ENCODE peak calls at places on chromosomes 2 and 18, in four cellular contexts. R, K, I and F are unnamed samples.
A peak's percentile ranks its signal among the peaks of the same experiment; 100 is the strongest.

GRCh38 chr2:11863103-11863502 is 116.7 kb downstream of the LPIN1 start:
- DNase-seq in R (no peak), K (no peak), I (no peak), F (peak; percentile 16)

GRCh38 chr2:159904565-159905281 is 106.7 kb upstream of the CD302 start:
- DNase-seq in R (peak; percentile 85), K (peak; percentile 82), I (peak; percentile 15), F (peak; percentile 82)

GRCh38 chr2:140604788-140605187 is 1526.0 kb downstream of the LRP1B start:
- DNase-seq in R (no peak), K (no peak), I (no peak), F (no peak)

GRCh38 chr2:226483745-226484619 is 315.6 kb downstream of the IRS1 start:
- DNase-seq in R (no peak), K (no peak), I (peak; percentile 34), F (no peak)

GRCh38 chr2:142531375-142531774 is 346.1 kb upstream of the KYNU start:
- DNase-seq in R (no peak), K (no peak), I (no peak), F (no peak)

GRCh38 chr2:101328474-101329007 is 20.0 kb upstream of the RNF149 start:
- DNase-seq in R (peak; percentile 96), K (peak; percentile 68), I (peak; percentile 47), F (peak; percentile 81)

GRCh38 chr18:6683112-6683876 is 46.2 kb upstream of the ARHGAP28 start:
- DNase-seq in R (no peak), K (no peak), I (no peak), F (no peak)

GRCh38 chr18:49362431-49362830 is 98.0 kb downstream of the DYM start:
- DNase-seq in R (no peak), K (no peak), I (peak; percentile 23), F (no peak)

GRCh38 chr2:17752892-17753802 is 463 bp downstream of the SMC6 start:
- DNase-seq in R (peak; percentile 66), K (peak; percentile 41), I (peak; percentile 41), F (no peak)

GRCh38 chr2:152012697-152013096 is 86.1 kb downstream of the CACNB4 start:
- DNase-seq in R (no peak), K (no peak), I (no peak), F (no peak)

GRCh38 chr2:172710584-172711024 is 25.0 kb upstream of the RAPGEF4 start:
- DNase-seq in R (peak; percentile 67), K (peak; percentile 54), I (peak; percentile 57), F (peak; percentile 11)

GRCh38 chr2:96533292-96534073 is 3.1 kb upstream of the ARID5A start:
- DNase-seq in R (peak; percentile 52), K (no peak), I (peak; percentile 96), F (no peak)

GRCh38 chr2:98508690-98509054 is 64.0 kb downstream of the INPP4A start:
- DNase-seq in R (peak; percentile 71), K (peak; percentile 39), I (peak; percentile 91), F (peak; percentile 59)

GRCh38 chr2:130824492-130825061 is 12.1 kb upstream of the ARHGEF4 start:
- DNase-seq in R (peak; percentile 40), K (peak; percentile 77), I (peak; percentile 89), F (peak; percentile 95)

GRCh38 chr2:128280901-128281321 is 37.8 kb downstream of the HS6ST1 start:
- DNase-seq in R (no peak), K (no peak), I (no peak), F (no peak)

GRCh38 chr2:134134313-134134706 is 119.6 kb upstream of the MGAT5 start:
- DNase-seq in R (no peak), K (no peak), I (no peak), F (no peak)

GRCh38 chr18:42028232-42028832 is 73.3 kb downstream of the PIK3C3 start:
- DNase-seq in R (peak; percentile 30), K (peak; percentile 26), I (peak; percentile 56), F (peak; percentile 32)

GRCh38 chr18:5475252-5475651 is 68.5 kb downstream of the EPB41L3 start:
- DNase-seq in R (peak; percentile 85), K (no peak), I (peak; percentile 53), F (no peak)

GRCh38 chr2:218262631-218263586 is 2.1 kb downstream of the GPBAR1 start:
- DNase-seq in R (no peak), K (no peak), I (no peak), F (no peak)

GRCh38 chr2:171158790-171159325 is 1.8 kb downstream of the TLK1 start:
- DNase-seq in R (peak; percentile 71), K (no peak), I (no peak), F (no peak)

GRCh38 chr2:164992818-164993217 is 37.5 kb upstream of the SLC38A11 start:
- DNase-seq in R (peak; percentile 50), K (peak; percentile 47), I (peak; percentile 87), F (peak; percentile 31)

GRCh38 chr2:239156516-239157265 is 244.1 kb downstream of the HDAC4 start:
- DNase-seq in R (no peak), K (no peak), I (no peak), F (no peak)

GRCh38 chr2:70511986-70512729 is 41.5 kb downstream of the TGFA start:
- DNase-seq in R (no peak), K (no peak), I (no peak), F (no peak)

GRCh38 chr2:55418512-55419235 is 982 bp downstream of the CCDC88A start:
- DNase-seq in R (peak; percentile 64), K (no peak), I (no peak), F (peak; percentile 7)

GRCh38 chr2:115084446-115084845 is 642.0 kb downstream of the DPP10 start:
- DNase-seq in R (no peak), K (no peak), I (no peak), F (no peak)